ENCODE peak calls at places on chromosomes 16 and 17, in nine cellular contexts. One of them, this sample, is unnamed.

GRCh38 chr17:4327638-4328037 is 38.8 kb downstream of the UBE2G1 start:
- DNase-seq in stimulated activated CD8-positive, alpha-beta memory T cell treated with anti-CD3 and anti-CD28 coated beads, Interleukin-4, amount 100 ng/mL, for 1 hour: no peak
- DNase-seq in IMR-90: peak
- DNase-seq in stimulated activated CD4-positive, alpha-beta T cell treated with anti-CD3 and anti-CD28 coated beads, Interleukin-12 subunit alpha, Interleukin-12 subunit beta, amount 100 ng/mL, for 24 hours: no peak
- DNase-seq in heart left ventricle: peak
- DNase-seq in adipocyte: peak
- DNase-seq in cardiac fibroblast: peak
- DNase-seq in AML-193: no peak
- DNase-seq in dermis blood vessel endothelial cell: peak
- DNase-seq in this sample: no peak

GRCh38 chr17:42819939-42820535 is 4.0 kb downstream of the BECN1 start:
- DNase-seq in stimulated activated CD8-positive, alpha-beta memory T cell treated with anti-CD3 and anti-CD28 coated beads, Interleukin-4, amount 100 ng/mL, for 1 hour: peak
- DNase-seq in IMR-90: peak
- DNase-seq in stimulated activated CD4-positive, alpha-beta T cell treated with anti-CD3 and anti-CD28 coated beads, Interleukin-12 subunit alpha, Interleukin-12 subunit beta, amount 100 ng/mL, for 24 hours: peak
- DNase-seq in heart left ventricle: peak
- DNase-seq in adipocyte: peak
- DNase-seq in cardiac fibroblast: peak
- DNase-seq in AML-193: peak
- DNase-seq in dermis blood vessel endothelial cell: peak
- DNase-seq in this sample: peak

GRCh38 chr17:55825213-55825612 is 74.4 kb downstream of the PCTP start:
- DNase-seq in stimulated activated CD8-positive, alpha-beta memory T cell treated with anti-CD3 and anti-CD28 coated beads, Interleukin-4, amount 100 ng/mL, for 1 hour: no peak
- DNase-seq in IMR-90: no peak
- DNase-seq in stimulated activated CD4-positive, alpha-beta T cell treated with anti-CD3 and anti-CD28 coated beads, Interleukin-12 subunit alpha, Interleukin-12 subunit beta, amount 100 ng/mL, for 24 hours: no peak
- DNase-seq in heart left ventricle: no peak
- DNase-seq in adipocyte: no peak
- DNase-seq in cardiac fibroblast: peak
- DNase-seq in AML-193: no peak
- DNase-seq in dermis blood vessel endothelial cell: peak
- DNase-seq in this sample: no peak

GRCh38 chr17:16944334-16945140 is 27.4 kb downstream of the TNFRSF13B start:
- DNase-seq in stimulated activated CD8-positive, alpha-beta memory T cell treated with anti-CD3 and anti-CD28 coated beads, Interleukin-4, amount 100 ng/mL, for 1 hour: no peak
- DNase-seq in IMR-90: no peak
- DNase-seq in stimulated activated CD4-positive, alpha-beta T cell treated with anti-CD3 and anti-CD28 coated beads, Interleukin-12 subunit alpha, Interleukin-12 subunit beta, amount 100 ng/mL, for 24 hours: no peak
- DNase-seq in heart left ventricle: no peak
- DNase-seq in adipocyte: no peak
- DNase-seq in cardiac fibroblast: no peak
- DNase-seq in AML-193: no peak
- DNase-seq in dermis blood vessel endothelial cell: no peak
- DNase-seq in this sample: no peak

GRCh38 chr17:41553176-41553575 is 18.7 kb downstream of the KRT9 start:
- DNase-seq in stimulated activated CD8-positive, alpha-beta memory T cell treated with anti-CD3 and anti-CD28 coated beads, Interleukin-4, amount 100 ng/mL, for 1 hour: no peak
- DNase-seq in IMR-90: peak
- DNase-seq in stimulated activated CD4-positive, alpha-beta T cell treated with anti-CD3 and anti-CD28 coated beads, Interleukin-12 subunit alpha, Interleukin-12 subunit beta, amount 100 ng/mL, for 24 hours: no peak
- DNase-seq in heart left ventricle: no peak
- DNase-seq in adipocyte: no peak
- DNase-seq in cardiac fibroblast: no peak
- DNase-seq in AML-193: no peak
- DNase-seq in dermis blood vessel endothelial cell: no peak
- DNase-seq in this sample: no peak

GRCh38 chr17:3033248-3033640 is 30.2 kb downstream of the OR1D5 start:
- DNase-seq in stimulated activated CD8-positive, alpha-beta memory T cell treated with anti-CD3 and anti-CD28 coated beads, Interleukin-4, amount 100 ng/mL, for 1 hour: no peak
- DNase-seq in IMR-90: no peak
- DNase-seq in stimulated activated CD4-positive, alpha-beta T cell treated with anti-CD3 and anti-CD28 coated beads, Interleukin-12 subunit alpha, Interleukin-12 subunit beta, amount 100 ng/mL, for 24 hours: no peak
- DNase-seq in heart left ventricle: no peak
- DNase-seq in adipocyte: no peak
- DNase-seq in cardiac fibroblast: no peak
- DNase-seq in AML-193: no peak
- DNase-seq in dermis blood vessel endothelial cell: no peak
- DNase-seq in this sample: peak

GRCh38 chr16:75063549-75064082 is 53.0 kb downstream of the LDHD start:
- DNase-seq in stimulated activated CD8-positive, alpha-beta memory T cell treated with anti-CD3 and anti-CD28 coated beads, Interleukin-4, amount 100 ng/mL, for 1 hour: no peak
- DNase-seq in IMR-90: no peak
- DNase-seq in stimulated activated CD4-positive, alpha-beta T cell treated with anti-CD3 and anti-CD28 coated beads, Interleukin-12 subunit alpha, Interleukin-12 subunit beta, amount 100 ng/mL, for 24 hours: no peak
- DNase-seq in heart left ventricle: no peak
- DNase-seq in adipocyte: no peak
- DNase-seq in cardiac fibroblast: no peak
- DNase-seq in AML-193: no peak
- DNase-seq in dermis blood vessel endothelial cell: no peak
- DNase-seq in this sample: no peak

GRCh38 chr17:58233547-58233946 is 4.8 kb upstream of the LPO start:
- DNase-seq in stimulated activated CD8-positive, alpha-beta memory T cell treated with anti-CD3 and anti-CD28 coated beads, Interleukin-4, amount 100 ng/mL, for 1 hour: no peak
- DNase-seq in IMR-90: no peak
- DNase-seq in stimulated activated CD4-positive, alpha-beta T cell treated with anti-CD3 and anti-CD28 coated beads, Interleukin-12 subunit alpha, Interleukin-12 subunit beta, amount 100 ng/mL, for 24 hours: no peak
- DNase-seq in heart left ventricle: no peak
- DNase-seq in adipocyte: no peak
- DNase-seq in cardiac fibroblast: no peak
- DNase-seq in AML-193: no peak
- DNase-seq in dermis blood vessel endothelial cell: no peak
- DNase-seq in this sample: no peak

GRCh38 chr17:32335647-32336046 is 6.3 kb downstream of the C17orf75 start:
- DNase-seq in stimulated activated CD8-positive, alpha-beta memory T cell treated with anti-CD3 and anti-CD28 coated beads, Interleukin-4, amount 100 ng/mL, for 1 hour: no peak
- DNase-seq in IMR-90: peak
- DNase-seq in stimulated activated CD4-positive, alpha-beta T cell treated with anti-CD3 and anti-CD28 coated beads, Interleukin-12 subunit alpha, Interleukin-12 subunit beta, amount 100 ng/mL, for 24 hours: no peak
- DNase-seq in heart left ventricle: no peak
- DNase-seq in adipocyte: no peak
- DNase-seq in cardiac fibroblast: peak
- DNase-seq in AML-193: no peak
- DNase-seq in dermis blood vessel endothelial cell: no peak
- DNase-seq in this sample: no peak

GRCh38 chr17:72852267-72852945 is 240.1 kb downstream of the SLC39A11 start:
- DNase-seq in stimulated activated CD8-positive, alpha-beta memory T cell treated with anti-CD3 and anti-CD28 coated beads, Interleukin-4, amount 100 ng/mL, for 1 hour: no peak
- DNase-seq in IMR-90: peak
- DNase-seq in stimulated activated CD4-positive, alpha-beta T cell treated with anti-CD3 and anti-CD28 coated beads, Interleukin-12 subunit alpha, Interleukin-12 subunit beta, amount 100 ng/mL, for 24 hours: no peak
- DNase-seq in heart left ventricle: no peak
- DNase-seq in adipocyte: no peak
- DNase-seq in cardiac fibroblast: no peak
- DNase-seq in AML-193: no peak
- DNase-seq in dermis blood vessel endothelial cell: no peak
- DNase-seq in this sample: no peak

GRCh38 chr17:82592289-82592683 is 56.0 kb downstream of the WDR45B start:
- DNase-seq in stimulated activated CD8-positive, alpha-beta memory T cell treated with anti-CD3 and anti-CD28 coated beads, Interleukin-4, amount 100 ng/mL, for 1 hour: no peak
- DNase-seq in IMR-90: no peak
- DNase-seq in stimulated activated CD4-positive, alpha-beta T cell treated with anti-CD3 and anti-CD28 coated beads, Interleukin-12 subunit alpha, Interleukin-12 subunit beta, amount 100 ng/mL, for 24 hours: no peak
- DNase-seq in heart left ventricle: no peak
- DNase-seq in adipocyte: no peak
- DNase-seq in cardiac fibroblast: no peak
- DNase-seq in AML-193: peak
- DNase-seq in dermis blood vessel endothelial cell: no peak
- DNase-seq in this sample: no peak

This sample was measured in activated effector memory CD4-positive, alpha-beta T cell treated with anti-CD3 and anti-CD28 coated beads, Interleukin-2, amount 50 U/mL, for 16 hours.